ENCODE peak calls at places on chromosomes 13 and 19, in six cellular contexts. A, L, I, T, B and P are unnamed samples.

GRCh38 chr13:82627183-82627582 is 1255.1 kb downstream of the SLITRK1 start:
- DNase-seq in A (no peak), L (peak), I (peak), T (no peak), B (no peak), P (peak)

GRCh38 chr19:42436006-42436405 is 6.7 kb downstream of the CXCL17 start:
- DNase-seq in A (no peak), L (no peak), I (no peak), T (peak), B (peak), P (no peak)

GRCh38 chr19:1853295-1854031 is 5.2 kb upstream of the REXO1 start:
- DNase-seq in A (no peak), L (peak), I (peak), T (peak), B (peak), P (peak)

GRCh38 chr19:14337510-14337909 is 43.7 kb upstream of the ADGRE5 start:
- DNase-seq in A (no peak), L (peak), I (peak), T (no peak), B (no peak), P (no peak)

GRCh38 chr13:21546372-21546771 is 57.6 kb downstream of the MICU2 start:
- DNase-seq in A (no peak), L (peak), I (no peak), T (peak), B (peak), P (no peak)

GRCh38 chr19:46386996-46387712 is 26.2 kb downstream of the CCDC8 start:
- DNase-seq in A (no peak), L (no peak), I (no peak), T (no peak), B (no peak), P (no peak)

GRCh38 chr13:66657165-66657895 is 572.8 kb downstream of the PCDH9 start:
- DNase-seq in A (peak), L (peak), I (peak), T (peak), B (peak), P (peak)

GRCh38 chr19:3151563-3152430 is 16.0 kb downstream of the GNA15 start:
- DNase-seq in A (no peak), L (peak), I (no peak), T (peak), B (no peak), P (no peak)

GRCh38 chr13:60143775-60144174 is 20.0 kb downstream of the DIAPH3 start:
- DNase-seq in A (no peak), L (peak), I (no peak), T (peak), B (no peak), P (no peak)

GRCh38 chr13:103430368-103430767 is 364.2 kb upstream of the SLC10A2 start:
- DNase-seq in A (no peak), L (no peak), I (no peak), T (no peak), B (no peak), P (no peak)

GRCh38 chr13:80441968-80442367 is 101.0 kb upstream of the SPRY2 start:
- DNase-seq in A (no peak), L (no peak), I (no peak), T (peak), B (no peak), P (no peak)

GRCh38 chr13:42722883-42723539 is 58.4 kb upstream of the FAM216B start:
- DNase-seq in A (no peak), L (no peak), I (no peak), T (no peak), B (no peak), P (no peak)

GRCh38 chr19:28556371-28556770 is 656.6 kb downstream of the UQCRFS1 start:
- DNase-seq in A (no peak), L (no peak), I (no peak), T (no peak), B (no peak), P (no peak)

GRCh38 chr19:16070366-16070990 is 5.8 kb upstream of the TPM4 start:
- DNase-seq in A (no peak), L (peak), I (peak), T (no peak), B (no peak), P (no peak)

GRCh38 chr19:5063873-5064645 is 95.1 kb downstream of the KDM4B start:
- DNase-seq in A (no peak), L (no peak), I (no peak), T (no peak), B (no peak), P (no peak)

GRCh38 chr13:23655321-23655720 is 85.1 kb downstream of the TNFRSF19 start:
- DNase-seq in A (no peak), L (no peak), I (no peak), T (no peak), B (no peak), P (no peak)

GRCh38 chr13:47463726-47464125 is 537.3 kb downstream of the SUCLA2 start:
- DNase-seq in A (no peak), L (no peak), I (no peak), T (peak), B (peak), P (peak)

GRCh38 chr13:33183431-33184130 is 102.0 kb downstream of the STARD13 start:
- DNase-seq in A (no peak), L (no peak), I (no peak), T (no peak), B (peak), P (peak)

GRCh38 chr19:48190288-48191284 is 20.1 kb downstream of the ZSWIM9 start:
- DNase-seq in A (no peak), L (peak), I (peak), T (peak), B (no peak), P (peak)
- TF ChIP-seq CTCF in A (no peak), L (peak), I (no peak), T (no peak), B (no peak), P (peak)

DNA sequence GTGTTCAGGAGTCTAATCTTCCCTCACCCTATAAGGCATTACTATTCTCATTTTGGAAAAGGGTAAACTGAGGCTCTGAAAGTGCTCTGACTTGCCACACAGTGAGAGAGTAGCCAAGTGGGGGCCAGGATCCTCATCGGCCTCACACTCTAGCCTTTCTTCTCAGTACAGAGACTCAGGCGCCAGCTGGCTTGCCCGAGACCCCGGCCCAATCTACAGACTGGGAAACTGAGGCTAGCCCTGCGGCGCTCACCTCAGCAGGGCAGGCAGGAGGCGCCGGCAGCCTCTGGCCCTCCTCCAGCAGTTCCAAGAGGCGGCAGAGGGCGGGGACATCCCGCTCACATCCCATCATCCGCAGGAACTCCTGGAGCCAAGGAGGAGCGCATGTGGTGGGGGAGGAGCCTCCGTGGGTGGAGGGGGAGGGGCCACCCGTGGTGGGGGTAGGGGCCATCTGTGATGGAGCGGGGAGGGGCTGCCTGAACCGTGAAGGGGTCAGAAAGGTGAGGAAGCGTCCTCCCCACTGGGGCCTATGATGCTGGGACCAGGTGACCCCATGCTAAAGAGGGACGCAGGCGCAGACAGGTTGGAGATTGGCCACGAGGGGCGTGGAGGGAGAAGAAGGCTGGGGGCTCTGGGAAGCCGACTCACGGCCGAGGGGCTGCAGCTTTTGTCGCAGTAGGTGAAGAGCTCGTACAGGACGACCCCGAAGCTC is 8.7 kb upstream of the INSL3 start:
- DNase-seq in A (no peak), L (peak), I (peak), T (peak), B (peak), P (peak)
- H3K4me3 ChIP-seq in A (peak), L (peak), I (peak), T (peak), B (peak), P (peak)

GRCh38 chr13:39036212-39036611 is 1.7 kb downstream of the PROSER1 start:
- DNase-seq in A (no peak), L (peak), I (no peak), T (peak), B (peak), P (peak)
- TF ChIP-seq CTCF in A (no peak), L (no peak), I (no peak), T (no peak), B (no peak), P (no peak)

DNA sequence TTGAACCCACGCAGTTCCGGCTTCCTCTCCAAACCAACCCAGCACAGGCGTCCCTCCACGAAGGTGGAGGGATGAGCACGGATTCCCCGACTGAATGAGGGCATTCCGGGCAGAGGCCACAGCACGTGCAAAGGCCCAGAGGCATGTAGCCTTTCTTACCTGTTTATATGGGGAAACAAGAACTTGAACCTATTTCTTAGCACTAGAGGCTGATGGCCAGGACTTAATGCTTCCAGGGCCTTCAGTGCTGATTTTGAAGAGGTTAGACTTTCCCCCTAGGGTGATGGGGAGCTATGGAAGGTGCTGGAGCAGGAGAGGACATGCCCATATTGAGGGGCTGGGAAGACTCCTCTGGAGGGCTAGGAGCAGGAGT is 2.0 kb downstream of the MAST3 start:
- DNase-seq in A (no peak), L (no peak), I (no peak), T (no peak), B (no peak), P (no peak)
- H3K4me3 ChIP-seq in A (no peak), L (no peak), I (no peak), T (no peak), B (no peak), P (no peak)

GRCh38 chr13:39073983-39074382 is 35.7 kb downstream of the NHLRC3 start:
- DNase-seq in A (no peak), L (peak), I (no peak), T (no peak), B (no peak), P (no peak)
- TF ChIP-seq CTCF in A (no peak), L (no peak), I (no peak), T (no peak), B (no peak), P (no peak)

DNA sequence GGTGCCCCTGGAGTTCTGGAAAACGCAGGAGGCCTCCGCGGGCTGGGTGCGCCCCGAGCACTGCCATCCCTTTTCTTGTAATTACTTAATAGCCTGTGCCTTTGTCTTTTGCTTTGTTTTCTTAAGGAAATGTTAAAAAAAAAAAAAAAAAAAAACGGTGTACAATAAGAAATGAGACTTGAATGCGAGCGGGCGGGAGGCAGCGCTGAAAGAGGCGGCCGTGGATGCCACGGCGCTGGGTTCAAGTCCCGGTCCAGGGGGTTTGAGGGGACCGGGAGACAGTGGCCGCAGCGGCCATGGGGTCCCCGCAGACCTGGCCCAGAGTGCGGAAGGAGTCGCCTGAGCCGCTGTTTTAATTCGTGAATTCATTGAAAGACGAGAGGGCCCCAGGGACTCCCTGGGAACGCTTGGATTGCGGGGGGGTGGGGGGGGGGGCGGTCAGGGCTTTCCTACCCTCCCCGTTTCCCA is 349.1 kb upstream of the ARGLU1 start:
- DNase-seq in A (no peak), L (no peak), I (no peak), T (no peak), B (peak), P (no peak)
- H3K4me3 ChIP-seq in A (peak), L (peak), I (peak), T (no peak), B (peak), P (peak)